ENCODE peak calls at places on chromosome 22, in nine cellular contexts. N, R, X, H, K, D, W, L and O are unnamed samples.

GRCh38 chr22:22882033-22882717 is 5.4 kb upstream of the IGLL5 start:
- DNase-seq in R (no peak), K (no peak), X (no peak), H (no peak), D (peak), N (no peak), W (no peak), L (no peak), O (no peak)

GRCh38 chr22:26259510-26259909 is 90.2 kb downstream of the SEZ6L start:
- DNase-seq in N (no peak), D (peak), X (no peak), K (no peak), L (no peak), W (peak), H (peak), R (no peak), O (no peak)

GRCh38 chr22:41870786-41871185 is 37.9 kb downstream of the SREBF2 start:
- DNase-seq in N (no peak), W (no peak), X (no peak), L (no peak), K (no peak), R (peak), H (no peak), D (no peak), O (peak)

GRCh38 chr22:37486224-37486845 is at the start of gene MFNG:
- DNase-seq in D (peak), X (peak), W (peak), R (peak), N (no peak), H (peak), K (no peak), L (peak), O (no peak)

GRCh38 chr22:39634530-39635399 is 64.2 kb downstream of the CACNA1I start:
- DNase-seq in R (no peak), K (peak), D (no peak), X (no peak), W (peak), H (peak), N (peak), L (peak), O (no peak)

GRCh38 chr22:37639070-37639760 is at the start of gene SH3BP1:
- DNase-seq in N (no peak), K (no peak), R (no peak), D (peak), X (no peak), H (peak), L (peak), W (no peak), O (no peak)

GRCh38 chr22:29152381-29153138 is 53.1 kb upstream of the EMID1 start:
- DNase-seq in D (no peak), K (no peak), X (no peak), W (peak), H (no peak), N (no peak), R (peak), L (no peak), O (no peak)

GRCh38 chr22:22032099-22032905 is 49.7 kb upstream of the TOP3B start:
- DNase-seq in D (no peak), K (no peak), R (no peak), N (no peak), H (no peak), W (no peak), X (no peak), L (no peak), O (no peak)

GRCh38 chr22:24926428-24926725 is 20.1 kb downstream of the LHFPL7 start:
- DNase-seq in R (no peak), X (no peak), N (no peak), H (no peak), D (no peak), K (no peak), W (peak), L (no peak), O (no peak)

GRCh38 chr22:19700790-19701419 is 13.4 kb upstream of the SEPTIN5 start:
- DNase-seq in D (no peak), K (no peak), R (no peak), N (no peak), H (no peak), L (no peak), X (no peak), W (no peak), O (no peak)

GRCh38 chr22:20422271-20422958 is 15.2 kb downstream of the SCARF2 start:
- DNase-seq in X (no peak), N (no peak), W (peak), L (no peak), D (no peak), R (no peak), H (no peak), K (peak), O (no peak)

GRCh38 chr22:36589856-36590255 is 60.9 kb upstream of the EIF3D start:
- DNase-seq in K (no peak), N (no peak), L (no peak), D (no peak), X (no peak), H (no peak), R (no peak), W (no peak), O (no peak)